ENCODE peak calls at places on chromosome 14, in five cellular contexts. One of them, this sample, is unnamed.

GRCh38 chr14:66078031-66078430 is 408.1 kb upstream of the CCDC196 start:
- DNase-seq in dorsolateral prefrontal cortex: no peak
- DNase-seq in tibial artery: no peak
- DNase-seq in retinal pigment epithelial cell: no peak
- DNase-seq in HepG2: no peak
- DNase-seq in this sample: peak; percentile 18

GRCh38 chr14:52694761-52695480 is 437 bp downstream of the ERO1A start:
- DNase-seq in dorsolateral prefrontal cortex: no peak
- DNase-seq in tibial artery: no peak
- DNase-seq in retinal pigment epithelial cell: no peak
- DNase-seq in HepG2: peak; percentile 25
- DNase-seq in this sample: no peak

GRCh38 chr14:62674833-62675232 is 370.4 kb downstream of the KCNH5 start:
- DNase-seq in dorsolateral prefrontal cortex: no peak
- DNase-seq in tibial artery: no peak
- DNase-seq in retinal pigment epithelial cell: no peak
- DNase-seq in HepG2: no peak
- DNase-seq in this sample: no peak

GRCh38 chr14:24307156-24307574 is 612 bp downstream of the CIDEB start:
- DNase-seq in dorsolateral prefrontal cortex: no peak
- DNase-seq in tibial artery: no peak
- DNase-seq in retinal pigment epithelial cell: no peak
- DNase-seq in HepG2: no peak
- DNase-seq in this sample: no peak

GRCh38 chr14:53663709-53664108 is 292.9 kb downstream of the BMP4 start:
- DNase-seq in dorsolateral prefrontal cortex: peak; percentile 40
- DNase-seq in tibial artery: no peak
- DNase-seq in retinal pigment epithelial cell: no peak
- DNase-seq in HepG2: peak; percentile 76
- DNase-seq in this sample: no peak

GRCh38 chr14:61119006-61119405 is 138.0 kb downstream of the SLC38A6 start:
- DNase-seq in dorsolateral prefrontal cortex: no peak
- DNase-seq in tibial artery: no peak
- DNase-seq in retinal pigment epithelial cell: no peak
- DNase-seq in HepG2: no peak
- DNase-seq in this sample: no peak

GRCh38 chr14:37596790-37597189 is 1.4 kb downstream of the TTC6 start:
- DNase-seq in dorsolateral prefrontal cortex: no peak
- DNase-seq in tibial artery: no peak
- DNase-seq in retinal pigment epithelial cell: no peak
- DNase-seq in HepG2: no peak
- DNase-seq in this sample: no peak

GRCh38 chr14:72998252-72998903 is 28.5 kb downstream of the ZFYVE1 start:
- DNase-seq in dorsolateral prefrontal cortex: no peak
- DNase-seq in tibial artery: no peak
- DNase-seq in retinal pigment epithelial cell: no peak
- DNase-seq in HepG2: no peak
- DNase-seq in this sample: no peak

GRCh38 chr14:59354666-59355065 is 110.5 kb downstream of the GPR135 start:
- DNase-seq in dorsolateral prefrontal cortex: no peak
- DNase-seq in tibial artery: no peak
- DNase-seq in retinal pigment epithelial cell: no peak
- DNase-seq in HepG2: no peak
- DNase-seq in this sample: no peak

GRCh38 chr14:74843653-74844052 is 32.3 kb downstream of the PROX2 start:
- DNase-seq in dorsolateral prefrontal cortex: no peak
- DNase-seq in tibial artery: no peak
- DNase-seq in retinal pigment epithelial cell: no peak
- DNase-seq in HepG2: no peak
- DNase-seq in this sample: no peak

GRCh38 chr14:47539065-47539464 is 136.3 kb downstream of the MDGA2 start:
- DNase-seq in dorsolateral prefrontal cortex: peak; percentile 51
- DNase-seq in tibial artery: no peak
- DNase-seq in retinal pigment epithelial cell: no peak
- DNase-seq in HepG2: peak; percentile 10
- DNase-seq in this sample: peak; percentile 3

GRCh38 chr14:32013083-32013482 is 64.0 kb upstream of the ARHGAP5 start:
- DNase-seq in dorsolateral prefrontal cortex: no peak
- DNase-seq in tibial artery: no peak
- DNase-seq in retinal pigment epithelial cell: no peak
- DNase-seq in HepG2: peak; percentile 73
- DNase-seq in this sample: no peak

GRCh38 chr14:88323520-88324199 is 591 bp upstream of the KCNK10 start:
- DNase-seq in dorsolateral prefrontal cortex: peak; percentile 69
- DNase-seq in tibial artery: no peak
- DNase-seq in retinal pigment epithelial cell: no peak
- DNase-seq in HepG2: no peak
- DNase-seq in this sample: no peak

GRCh38 chr14:60723218-60724079 is 702 bp downstream of the SIX4 start:
- DNase-seq in dorsolateral prefrontal cortex: peak; percentile 48
- DNase-seq in tibial artery: peak; percentile 45
- DNase-seq in retinal pigment epithelial cell: no peak
- DNase-seq in HepG2: no peak
- DNase-seq in this sample: no peak

GRCh38 chr14:35384386-35385041 is 20.0 kb downstream of the NFKBIA start:
- DNase-seq in dorsolateral prefrontal cortex: peak; percentile 50
- DNase-seq in tibial artery: peak; percentile 69
- DNase-seq in retinal pigment epithelial cell: peak; percentile 48
- DNase-seq in HepG2: peak; percentile 68
- DNase-seq in this sample: no peak

GRCh38 chr14:50961606-50962259 is 17.4 kb upstream of the PYGL start:
- DNase-seq in dorsolateral prefrontal cortex: no peak
- DNase-seq in tibial artery: no peak
- DNase-seq in retinal pigment epithelial cell: peak; percentile 91
- DNase-seq in HepG2: no peak
- DNase-seq in this sample: no peak

DNA sequence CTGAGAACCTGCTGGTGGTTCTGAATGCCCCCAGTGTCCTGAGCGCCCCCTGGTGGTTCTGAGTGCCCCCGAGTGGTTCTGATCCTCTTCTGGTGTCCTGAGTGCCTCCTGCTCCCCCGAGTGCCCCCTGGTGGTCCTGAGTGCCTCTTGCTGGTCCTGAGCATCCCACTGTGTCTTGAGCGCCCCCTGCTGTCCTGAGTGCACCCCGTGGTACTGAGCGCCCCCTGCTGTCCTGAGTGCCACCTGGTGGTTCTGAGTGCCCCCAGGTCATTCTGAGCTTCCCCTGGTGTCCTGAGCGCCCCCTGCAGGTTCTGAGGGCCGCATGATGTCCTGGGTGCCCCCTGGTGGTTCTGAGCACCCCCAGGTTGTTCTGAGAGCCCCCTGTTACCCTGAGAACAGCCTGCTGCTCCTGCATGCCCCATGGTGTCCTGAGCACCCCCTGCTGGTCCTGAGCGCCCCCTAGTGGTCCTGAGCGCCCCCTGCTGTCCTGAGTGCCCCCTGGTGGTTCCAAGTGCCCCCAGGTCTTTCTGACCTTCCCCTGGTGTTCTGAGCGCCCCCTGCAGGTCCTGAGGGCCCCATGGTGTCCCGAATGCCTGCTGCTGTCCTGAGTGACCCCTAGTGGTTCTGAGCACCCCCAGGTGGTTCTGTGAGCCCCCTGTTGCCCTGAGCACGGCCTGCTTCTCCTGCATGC is 1165.4 kb downstream of the TMEM121 start:
- DNase-seq in dorsolateral prefrontal cortex: no peak
- DNase-seq in tibial artery: no peak
- DNase-seq in retinal pigment epithelial cell: no peak
- DNase-seq in HepG2: peak; percentile 8
- DNase-seq in this sample: no peak
- TF ChIP-seq CTCF in dorsolateral prefrontal cortex: no peak
- TF ChIP-seq CTCF in tibial artery: no peak
- TF ChIP-seq CTCF in retinal pigment epithelial cell: peak; percentile 24
- TF ChIP-seq CTCF in HepG2: peak; percentile 14
- TF ChIP-seq CTCF in this sample: peak; percentile 43

DNA sequence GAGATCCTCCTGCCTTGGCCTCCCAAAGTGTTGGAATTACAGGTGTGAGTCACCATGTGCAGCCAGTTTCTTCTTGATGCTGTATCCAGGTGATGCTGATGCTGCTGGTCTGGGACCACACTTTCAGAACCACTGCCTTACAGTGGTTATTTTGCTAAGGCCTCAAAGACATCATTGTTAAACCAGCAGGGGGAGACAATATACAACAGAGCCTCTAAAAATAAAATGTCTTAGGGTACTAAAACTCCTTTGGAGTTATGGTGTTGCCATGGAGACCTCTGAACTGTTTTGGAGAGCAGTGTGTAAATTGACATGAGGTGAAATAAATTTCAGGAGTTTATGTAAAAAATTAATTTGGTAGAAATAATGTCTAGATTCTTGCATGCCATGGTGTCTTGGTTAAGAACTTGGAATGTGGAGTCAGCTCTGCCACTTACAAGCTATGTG is 1.1 kb upstream of the ARG2 start:
- DNase-seq in dorsolateral prefrontal cortex: no peak
- DNase-seq in tibial artery: no peak
- DNase-seq in retinal pigment epithelial cell: peak; percentile 61
- DNase-seq in HepG2: peak; percentile 75
- DNase-seq in this sample: peak; percentile 27
- TF ChIP-seq CTCF in dorsolateral prefrontal cortex: peak; percentile 70
- TF ChIP-seq CTCF in tibial artery: peak; percentile 73
- TF ChIP-seq CTCF in retinal pigment epithelial cell: peak; percentile 71
- TF ChIP-seq CTCF in HepG2: peak; percentile 79
- TF ChIP-seq CTCF in this sample: peak; percentile 58

DNA sequence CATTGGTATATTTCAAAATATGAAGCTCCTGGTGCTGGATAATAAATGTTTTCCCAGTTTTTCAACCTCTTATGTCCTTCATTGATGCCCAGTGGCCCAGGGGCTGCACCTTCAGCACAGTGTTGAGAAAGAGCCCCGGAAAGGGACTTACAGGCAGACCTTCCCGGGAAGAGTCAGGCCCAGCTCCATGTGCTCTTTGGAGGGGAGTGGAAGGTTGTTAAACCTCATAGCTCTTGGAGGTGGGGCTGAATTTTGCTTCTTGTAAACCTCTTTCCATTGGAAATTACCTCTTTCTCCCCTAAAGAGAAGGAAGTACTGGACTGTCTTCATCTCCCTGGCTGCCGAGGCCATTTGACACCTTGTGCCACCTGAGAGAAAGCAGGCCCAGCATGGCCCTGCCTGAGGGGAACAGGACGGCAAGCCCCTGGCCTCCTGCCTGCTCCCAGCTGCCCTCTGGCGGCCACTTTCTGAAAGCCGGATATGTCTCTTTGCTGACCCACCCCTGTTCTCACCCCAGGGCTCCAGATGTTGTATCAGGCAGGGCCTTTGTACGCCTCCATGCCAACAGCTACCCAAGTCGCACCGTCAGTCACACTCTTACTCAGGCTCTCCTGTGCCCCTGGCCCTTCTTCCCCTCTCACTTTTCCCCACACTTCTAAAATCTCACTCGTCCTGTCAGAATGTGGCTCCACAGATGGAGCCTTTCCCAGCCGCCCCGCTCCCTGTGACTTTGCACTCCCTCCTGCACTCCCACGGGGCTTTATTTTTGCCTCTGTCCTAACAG is 43.0 kb downstream of the EVL start:
- DNase-seq in dorsolateral prefrontal cortex: peak; percentile 87
- DNase-seq in tibial artery: peak; percentile 79
- DNase-seq in retinal pigment epithelial cell: peak; percentile 8
- DNase-seq in HepG2: peak; percentile 55
- DNase-seq in this sample: no peak
- TF ChIP-seq CTCF in dorsolateral prefrontal cortex: peak; percentile 87
- TF ChIP-seq CTCF in tibial artery: peak; percentile 84
- TF ChIP-seq CTCF in retinal pigment epithelial cell: peak; percentile 90
- TF ChIP-seq CTCF in HepG2: peak; percentile 91
- TF ChIP-seq CTCF in this sample: peak; percentile 69

GRCh38 chr14:80059041-80059440 is 152.3 kb downstream of the DIO2 start:
- DNase-seq in dorsolateral prefrontal cortex: no peak
- DNase-seq in tibial artery: no peak
- DNase-seq in retinal pigment epithelial cell: no peak
- DNase-seq in HepG2: no peak
- DNase-seq in this sample: no peak

GRCh38 chr14:80055226-80055625 is 156.1 kb downstream of the DIO2 start:
- DNase-seq in dorsolateral prefrontal cortex: no peak
- DNase-seq in tibial artery: no peak
- DNase-seq in retinal pigment epithelial cell: no peak
- DNase-seq in HepG2: no peak
- DNase-seq in this sample: no peak

GRCh38 chr14:80054020-80054419 is 157.3 kb downstream of the DIO2 start:
- DNase-seq in dorsolateral prefrontal cortex: no peak
- DNase-seq in tibial artery: no peak
- DNase-seq in retinal pigment epithelial cell: no peak
- DNase-seq in HepG2: no peak
- DNase-seq in this sample: peak; percentile 80

DNA sequence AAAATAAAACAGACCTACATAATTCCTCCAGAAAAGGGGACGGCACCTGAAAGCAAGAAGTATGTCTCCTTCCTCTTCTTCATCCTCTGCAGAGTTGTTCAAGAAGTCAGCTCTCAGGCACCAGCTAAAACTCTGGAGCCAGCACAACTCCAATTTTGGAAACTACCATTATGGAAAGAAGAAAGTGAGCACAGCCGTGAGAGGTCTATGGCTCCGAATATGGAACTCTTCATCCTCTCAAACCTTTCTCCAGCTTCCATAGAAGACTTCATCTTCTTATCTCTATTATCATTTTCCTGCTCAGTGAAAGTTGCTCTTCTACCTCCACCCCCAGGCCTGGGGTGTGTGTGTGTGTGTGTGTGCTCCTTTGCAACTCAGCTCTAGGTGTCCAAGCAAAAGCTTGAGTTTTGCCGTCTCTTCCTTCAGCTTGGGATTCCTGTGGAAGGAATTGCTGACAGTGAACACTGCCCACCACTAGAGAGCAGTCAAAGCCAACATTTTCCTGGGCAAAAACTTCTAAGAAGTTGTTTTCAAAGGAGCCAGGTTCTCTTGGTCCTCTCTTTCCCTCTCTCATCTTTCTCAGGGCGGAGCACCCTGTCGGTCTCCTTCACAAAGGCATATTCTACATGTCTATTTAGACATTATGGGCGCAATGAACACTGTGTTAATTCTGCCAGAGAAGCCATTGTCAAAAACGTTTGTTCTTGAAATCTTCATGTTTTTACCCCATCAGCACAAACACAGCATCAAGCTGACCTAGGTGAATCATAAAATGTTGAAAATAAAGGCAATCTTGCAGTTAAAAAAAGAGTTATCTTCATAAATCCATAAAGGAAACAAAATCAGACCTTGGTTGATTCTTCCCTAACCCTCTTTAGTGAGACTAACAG is 155.1 kb downstream of the DIO2 start:
- DNase-seq in dorsolateral prefrontal cortex: peak; percentile 46
- DNase-seq in tibial artery: peak; percentile 20
- DNase-seq in retinal pigment epithelial cell: peak; percentile 24
- DNase-seq in HepG2: peak; percentile 16
- DNase-seq in this sample: peak; percentile 21
- TF ChIP-seq CTCF in dorsolateral prefrontal cortex: peak; percentile 84
- TF ChIP-seq CTCF in tibial artery: peak; percentile 68
- TF ChIP-seq CTCF in retinal pigment epithelial cell: peak; percentile 89
- TF ChIP-seq CTCF in HepG2: peak; percentile 78
- TF ChIP-seq CTCF in this sample: peak; percentile 85

DNA sequence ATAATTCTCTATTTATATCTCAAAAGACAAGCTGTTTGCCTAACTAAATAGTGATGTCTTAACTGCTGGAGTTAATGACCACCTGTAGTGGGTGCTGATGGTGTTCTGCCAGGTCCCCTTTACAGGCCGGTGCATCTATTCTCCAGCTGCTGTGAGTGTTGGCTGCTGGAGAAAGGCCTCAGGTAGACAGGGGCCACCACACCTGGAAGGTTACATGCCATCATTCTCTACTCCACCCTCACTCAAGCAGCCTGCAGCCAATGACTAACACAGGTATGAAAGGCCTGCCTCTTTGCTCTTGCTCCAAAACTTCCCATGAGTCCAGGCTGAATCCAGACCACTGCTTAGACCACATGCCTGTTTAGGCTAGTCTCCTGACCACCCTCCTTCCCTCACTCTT is 73.9 kb downstream of the RPS6KA5 start:
- DNase-seq in dorsolateral prefrontal cortex: no peak
- DNase-seq in tibial artery: no peak
- DNase-seq in retinal pigment epithelial cell: no peak
- DNase-seq in HepG2: no peak
- DNase-seq in this sample: no peak
- TF ChIP-seq CTCF in dorsolateral prefrontal cortex: no peak
- TF ChIP-seq CTCF in tibial artery: no peak
- TF ChIP-seq CTCF in retinal pigment epithelial cell: no peak
- TF ChIP-seq CTCF in HepG2: no peak
- TF ChIP-seq CTCF in this sample: no peak

This sample was measured in LNCaP clone FGC.